ENCODE peak calls at places on chromosome 5, in ten cellular contexts. S, U, H, N, X, G, D, B, L and T are unnamed samples.

GRCh38 chr5:167143726-167144125 is 1147.7 kb upstream of the WWC1 start:
- DNase-seq in G (no peak), X (no peak), U (no peak), L (no peak), B (no peak), H (no peak), N (no peak), S (no peak), D (no peak), T (no peak)

GRCh38 chr5:52735139-52735538 is 52.6 kb upstream of the ITGA1 start:
- DNase-seq in G (no peak), X (no peak), B (no peak), U (no peak), H (no peak), L (no peak), S (no peak), D (no peak), N (no peak), T (no peak)

GRCh38 chr5:34913072-34913471 is 2.2 kb downstream of the RAD1 start:
- DNase-seq in S (no peak), B (no peak), U (no peak), X (no peak), G (no peak), H (no peak), N (no peak), L (no peak), D (no peak), T (no peak)

GRCh38 chr5:18375637-18376036 is 741.4 kb downstream of the TAF11L14 start:
- DNase-seq in H (no peak), N (no peak), D (no peak), L (no peak), X (no peak), S (no peak), B (no peak), G (no peak), U (no peak), T (no peak)

GRCh38 chr5:61673007-61673735 is 341.1 kb downstream of the ZSWIM6 start:
- DNase-seq in N (no peak), D (no peak), S (peak), L (no peak), B (no peak), U (no peak), H (peak), G (no peak), X (no peak), T (peak)

GRCh38 chr5:14190194-14191164 is 47.3 kb downstream of the TRIO start:
- DNase-seq in X (no peak), B (no peak), L (no peak), G (no peak), H (peak), U (peak), N (no peak), D (no peak), S (peak), T (peak)

GRCh38 chr5:107968998-107969397 is 298.3 kb upstream of the EFNA5 start:
- DNase-seq in G (no peak), S (no peak), B (no peak), H (no peak), X (no peak), N (no peak), U (peak), D (no peak), L (no peak), T (no peak)

GRCh38 chr5:59236996-59237395 is 654.1 kb downstream of the RAB3C start:
- DNase-seq in L (no peak), B (no peak), G (no peak), X (no peak), S (no peak), U (peak), H (no peak), N (no peak), D (no peak), T (no peak)

GRCh38 chr5:79753863-79754645 is 64.4 kb downstream of the CMYA5 start:
- DNase-seq in U (no peak), X (no peak), S (no peak), N (no peak), L (no peak), D (no peak), B (no peak), H (no peak), G (no peak), T (no peak)

GRCh38 chr5:135213034-135213386 is 179.0 kb upstream of the PITX1 start:
- DNase-seq in L (no peak), G (no peak), S (no peak), H (no peak), X (no peak), U (no peak), B (no peak), N (no peak), D (no peak), T (no peak)

GRCh38 chr5:148978370-148979103 is 84.3 kb downstream of the SH3TC2 start:
- DNase-seq in G (no peak), H (no peak), N (no peak), B (no peak), L (no peak), U (no peak), D (no peak), S (no peak), X (no peak), T (no peak)